ENCODE peak calls at places on chromosomes 1 and 21, in six cellular contexts. F is posterior cingulate gyrus, U is ureter, A is SHP77, E is KG1, I is HCEC 1CT. M is an unnamed sample.

GRCh38 chr1:167438171-167439138 is 79.9 kb downstream of the CD247 start:
- DNase-seq in F (no peak), U (no peak), A (no peak), E (no peak), I (no peak), M (no peak)

GRCh38 chr21:28543975-28544374 is 448.7 kb downstream of the LTN1 start:
- DNase-seq in F (no peak), U (no peak), A (no peak), E (no peak), I (no peak), M (no peak)

GRCh38 chr1:25991937-25992688 is 5.8 kb downstream of the PAFAH2 start:
- DNase-seq in F (no peak), U (no peak), A (no peak), E (no peak), I (peak), M (no peak)

GRCh38 chr1:222644649-222645005 is 26.7 kb downstream of the MIA3 start:
- DNase-seq in F (no peak), U (no peak), A (no peak), E (no peak), I (no peak), M (no peak)

GRCh38 chr1:232837085-232837484 is 31.9 kb downstream of the MAP10 start:
- DNase-seq in F (no peak), U (no peak), A (no peak), E (no peak), I (no peak), M (no peak)

GRCh38 chr1:161068306-161069200 is 1.1 kb downstream of the ARHGAP30 start:
- DNase-seq in F (peak), U (peak), A (no peak), E (peak), I (no peak), M (peak)

GRCh38 chr1:226596531-226597165 is 48.1 kb downstream of the STUM start:
- DNase-seq in F (no peak), U (no peak), A (no peak), E (no peak), I (no peak), M (no peak)

GRCh38 chr1:215566556-215567490 is at the start of gene KCTD3:
- DNase-seq in F (peak), U (peak), A (peak), E (peak), I (peak), M (peak)

GRCh38 chr21:42474043-42474831 is 21.8 kb downstream of the RSPH1 start:
- DNase-seq in F (no peak), U (peak), A (no peak), E (no peak), I (no peak), M (no peak)

GRCh38 chr1:150971583-150972416 is 2.8 kb downstream of the CERS2 start:
- DNase-seq in F (no peak), U (no peak), A (no peak), E (no peak), I (peak), M (no peak)

GRCh38 chr21:38474796-38475195 is 23.5 kb downstream of the ERG start:
- DNase-seq in F (no peak), U (no peak), A (no peak), E (no peak), I (no peak), M (no peak)

GRCh38 chr1:15146142-15146541 is 7.4 kb upstream of the TMEM51 start:
- DNase-seq in F (no peak), U (no peak), A (no peak), E (no peak), I (no peak), M (no peak)

GRCh38 chr21:38334866-38335265 is 78.1 kb downstream of the KCNJ15 start:
- DNase-seq in F (peak), U (no peak), A (no peak), E (no peak), I (no peak), M (no peak)

GRCh38 chr1:115224636-115225035 is 113.4 kb downstream of the NGF start:
- DNase-seq in F (no peak), U (no peak), A (no peak), E (no peak), I (no peak), M (no peak)

GRCh38 chr1:117210831-117211261 is at the start of gene VTCN1:
- DNase-seq in F (no peak), U (peak), A (no peak), E (no peak), I (no peak), M (no peak)

GRCh38 chr21:33046455-33046854 is 20.7 kb downstream of the OLIG2 start:
- DNase-seq in F (no peak), U (no peak), A (no peak), E (no peak), I (no peak), M (no peak)

GRCh38 chr1:19623523-19623922 is 20.6 kb upstream of the NBL1 start:
- DNase-seq in F (no peak), U (no peak), A (no peak), E (no peak), I (no peak), M (no peak)

GRCh38 chr1:202600432-202601041 is 109.7 kb downstream of the SYT2 start:
- DNase-seq in F (no peak), U (no peak), A (no peak), E (no peak), I (no peak), M (no peak)

GRCh38 chr1:109105881-109106280 is 8.0 kb upstream of the ELAPOR1 start:
- DNase-seq in F (no peak), U (no peak), A (no peak), E (no peak), I (no peak), M (no peak)

GRCh38 chr1:225691377-225691776 is 38.5 kb upstream of the ENAH start:
- DNase-seq in F (no peak), U (no peak), A (peak), E (no peak), I (no peak), M (no peak)

GRCh38 chr1:220144051-220144450 is 50.1 kb downstream of the IARS2 start:
- DNase-seq in F (no peak), U (no peak), A (no peak), E (no peak), I (no peak), M (no peak)

GRCh38 chr1:165900576-165901380 is 73.4 kb downstream of the UCK2 start:
- DNase-seq in F (no peak), U (peak), A (no peak), E (no peak), I (no peak), M (no peak)

GRCh38 chr1:20962576-20963258 is 175.6 kb upstream of the HP1BP3 start:
- DNase-seq in F (no peak), U (no peak), A (no peak), E (no peak), I (no peak), M (no peak)

GRCh38 chr1:44316231-44316759 is 38.8 kb downstream of the ERI3 start:
- DNase-seq in F (no peak), U (no peak), A (no peak), E (no peak), I (no peak), M (no peak)

GRCh38 chr1:80363689-80364475 is 1357.4 kb upstream of the ADGRL4 start:
- DNase-seq in F (no peak), U (no peak), A (no peak), E (no peak), I (peak), M (no peak)

GRCh38 chr1:78236711-78237110 is 190.9 kb downstream of the GIPC2 start:
- DNase-seq in F (no peak), U (no peak), A (no peak), E (no peak), I (peak), M (no peak)

GRCh38 chr1:161864577-161864976 is 98.5 kb downstream of the ATF6 start:
- DNase-seq in F (peak), U (no peak), A (no peak), E (no peak), I (peak), M (peak)

GRCh38 chr1:19892628-19893168 is 10.5 kb downstream of the OTUD3 start:
- DNase-seq in F (no peak), U (no peak), A (no peak), E (no peak), I (peak), M (no peak)

GRCh38 chr1:233440952-233441401 is 113.5 kb downstream of the MAP3K21 start:
- DNase-seq in F (no peak), U (no peak), A (peak), E (peak), I (peak), M (peak)

GRCh38 chr1:191993549-191993948 is 164.7 kb upstream of the RGS18 start:
- DNase-seq in F (no peak), U (no peak), A (no peak), E (no peak), I (peak), M (no peak)

GRCh38 chr1:196372896-196373536 is 235.2 kb downstream of the KCNT2 start:
- DNase-seq in F (no peak), U (no peak), A (no peak), E (no peak), I (peak), M (no peak)

GRCh38 chr1:198620951-198621824 is 17.7 kb upstream of the PTPRC start:
- DNase-seq in F (no peak), U (no peak), A (no peak), E (peak), I (no peak), M (peak)

GRCh38 chr1:28526886-28527285 is 21.0 kb downstream of the RCC1 start:
- DNase-seq in F (no peak), U (peak), A (no peak), E (no peak), I (peak), M (no peak)

GRCh38 chr21:29017639-29018237 is 1.4 kb downstream of the RWDD2B start:
- DNase-seq in F (no peak), U (no peak), A (no peak), E (no peak), I (no peak), M (no peak)

GRCh38 chr1:159879977-159880376 is 17.5 kb upstream of the VSIG8 start:
- DNase-seq in F (no peak), U (no peak), A (no peak), E (no peak), I (peak), M (no peak)

GRCh38 chr1:22612657-22613056 is 23.8 kb upstream of the C1QA start:
- DNase-seq in F (no peak), U (no peak), A (peak), E (no peak), I (no peak), M (no peak)

GRCh38 chr1:1918901-1919303 is at the start of gene TMEM52:
- DNase-seq in F (no peak), U (no peak), A (no peak), E (no peak), I (no peak), M (no peak)

GRCh38 chr21:23026878-23027277 is 2028.7 kb downstream of the NCAM2 start:
- DNase-seq in F (no peak), U (no peak), A (no peak), E (no peak), I (no peak), M (no peak)

GRCh38 chr1:228010921-228011320 is 4.1 kb downstream of the WNT3A start:
- DNase-seq in F (no peak), U (no peak), A (no peak), E (no peak), I (no peak), M (no peak)